ENCODE peak calls at places on chromosomes 12 and 14, in four cellular contexts. I is upper lobe of right lung, L is IMR-90, U is H9. D is an unnamed sample.
A peak's percentile ranks its signal among the peaks of the same experiment; 100 is the strongest.

GRCh38 chr12:31245822-31246469 is 80.0 kb downstream of the SINHCAF start:
- DNase-seq in I (no peak), L (no peak), U (peak; percentile 71), D (no peak)

GRCh38 chr12:95497031-95497430 is 23.1 kb downstream of the METAP2 start:
- DNase-seq in U (no peak), L (no peak), I (no peak), D (no peak)

GRCh38 chr14:104800600-104801283 is at the start of gene ZBTB42:
- DNase-seq in U (peak; percentile 53), I (peak; percentile 94), L (peak; percentile 48), D (peak; percentile 67)

GRCh38 chr14:91315844-91316267 is 71.4 kb upstream of the GPR68 start:
- DNase-seq in I (no peak), L (no peak), U (no peak), D (no peak)

GRCh38 chr12:45666452-45667215 is 62.9 kb upstream of the ARID2 start:
- DNase-seq in I (no peak), L (peak; percentile 41), U (no peak), D (no peak)

GRCh38 chr14:54866588-54866987 is 36.0 kb downstream of the GCH1 start:
- DNase-seq in I (no peak), L (peak; percentile 31), U (no peak), D (no peak)

GRCh38 chr14:56874375-56874774 is 64.1 kb upstream of the OTX2 start:
- DNase-seq in I (no peak), U (peak; percentile 68), L (no peak), D (no peak)

GRCh38 chr14:74018029-74018703 is 922 bp downstream of the ENTPD5 start:
- DNase-seq in I (no peak), U (no peak), L (peak; percentile 64), D (no peak)

GRCh38 chr14:22535916-22536315 is 53.1 kb downstream of the DAD1 start:
- DNase-seq in L (no peak), I (no peak), U (no peak), D (no peak)

GRCh38 chr12:27527512-27527911 is 3.5 kb downstream of the PPFIBP1 start:
- DNase-seq in L (no peak), U (no peak), I (no peak), D (no peak)

GRCh38 chr14:60561845-60562746 is 53.1 kb downstream of the SIX6 start:
- DNase-seq in U (peak; percentile 83), I (no peak), L (peak; percentile 82), D (peak; percentile 31)
- H3K4me1 ChIP-seq in U (no peaks in the 10 kb centered on the region), I (no peaks in the 10 kb centered on the region), L (peaks cover 1% of the 10 kb centered on the region), D (no peaks in the 10 kb centered on the region)

DNA sequence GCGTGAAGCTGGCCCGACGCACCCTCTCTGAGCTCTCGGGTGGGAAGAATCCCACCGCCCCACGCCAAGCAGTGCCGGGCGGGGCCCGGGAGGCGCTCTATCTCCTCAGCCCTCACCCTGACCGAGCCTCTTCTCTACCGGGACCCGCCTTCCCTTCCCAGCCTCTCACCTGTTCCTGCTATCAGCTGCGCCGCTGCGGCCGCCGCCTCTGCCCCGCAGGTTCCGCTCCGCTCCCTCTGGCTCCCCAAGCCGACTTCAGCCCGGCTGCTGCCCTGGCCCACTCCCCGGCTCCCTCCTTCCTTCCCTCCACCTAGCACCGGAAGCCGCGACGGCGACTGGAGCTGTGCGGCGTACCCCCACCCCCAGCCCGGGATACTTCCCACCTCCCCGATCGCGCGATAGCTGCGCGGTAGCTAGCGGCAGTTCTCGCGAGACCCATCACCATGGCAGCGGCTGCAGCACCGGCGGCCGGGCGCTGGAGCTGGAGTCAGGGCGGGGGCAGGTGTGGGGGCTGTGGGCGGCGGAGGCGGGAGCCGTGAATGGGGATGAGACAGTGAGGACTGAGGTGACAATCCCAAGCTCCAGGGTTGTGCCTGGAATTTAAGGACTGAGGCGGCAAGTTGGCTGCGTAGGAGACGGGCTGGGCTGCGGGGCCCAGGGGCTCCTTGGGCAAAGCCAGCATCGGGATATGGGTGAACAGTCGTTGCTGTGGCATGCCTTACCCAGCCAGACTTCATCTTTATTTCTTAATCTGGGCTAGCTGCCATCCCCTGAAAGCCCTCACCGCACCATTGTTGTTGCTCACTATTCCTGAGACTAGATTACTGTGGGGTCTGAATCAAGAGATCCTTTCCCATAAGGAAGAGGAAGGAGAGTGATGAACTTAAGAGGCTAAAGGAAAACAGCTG is at the start of gene ARF3:
- DNase-seq in L (peak; percentile 90), U (peak; percentile 99), I (peak; percentile 98), D (peak; percentile 95)
- TF ChIP-seq CTCF in L (peak; percentile 0), U (peak; percentile 13), I (no peak), D (no peak)

GRCh38 chr12:113234483-113234882 is 13.2 kb downstream of the TPCN1 start:
- DNase-seq in U (no peak), L (no peak), I (no peak), D (no peak)

GRCh38 chr12:113235976-113236375 is 14.7 kb downstream of the TPCN1 start:
- DNase-seq in U (no peak), I (no peak), L (no peak), D (no peak)

GRCh38 chr12:113232787-113233585 is 11.7 kb downstream of the TPCN1 start:
- DNase-seq in L (no peak), I (no peak), U (peak; percentile 95), D (no peak)

GRCh38 chr12:113232232-113232615 is 11.0 kb downstream of the TPCN1 start:
- DNase-seq in I (no peak), U (no peak), L (no peak), D (no peak)

GRCh38 chr12:113233967-113234366 is 12.7 kb downstream of the TPCN1 start:
- DNase-seq in L (no peak), U (no peak), I (peak; percentile 12), D (no peak)
- H3K4me1 ChIP-seq in L (peaks cover 10% of the 10 kb centered on the region), U (peaks cover 6% of the 10 kb centered on the region), I (peaks cover 43% of the 10 kb centered on the region), D (peaks cover 5% of the 10 kb centered on the region)

DNA sequence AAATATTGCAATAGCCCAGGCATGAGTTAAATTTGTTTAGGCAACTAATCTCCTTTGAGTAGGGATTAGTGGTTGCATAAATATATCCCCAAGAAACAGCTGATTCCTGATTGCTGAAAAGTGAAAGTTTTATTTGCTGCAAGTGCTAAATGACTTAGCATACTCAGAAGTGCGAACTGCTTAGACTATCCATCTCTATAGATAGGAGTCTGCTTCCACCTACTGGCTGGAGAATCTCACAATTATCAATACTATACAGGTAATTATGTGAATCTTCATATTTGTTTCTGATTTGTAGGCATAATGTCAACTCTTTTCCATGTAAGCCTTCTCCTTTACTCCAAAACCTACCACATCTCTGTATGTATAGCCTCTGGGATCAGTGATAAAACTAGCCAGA is 11.9 kb upstream of the SLCO1B3 start:
- DNase-seq in L (no peak), U (no peak), I (no peak), D (no peak)
- TF ChIP-seq CTCF in L (no peak), U (peak; percentile 78), I (peak; percentile 37), D (no peak)

GRCh38 chr14:52874389-52874788 is 76.5 kb downstream of the FERMT2 start:
- DNase-seq in I (no peak), U (no peak), L (no peak), D (no peak)
- H3K4me1 ChIP-seq in I (peaks cover 6% of the 10 kb centered on the region), U (peaks cover 6% of the 10 kb centered on the region), L (peaks cover 11% of the 10 kb centered on the region), D (no peaks in the 10 kb centered on the region)

DNA sequence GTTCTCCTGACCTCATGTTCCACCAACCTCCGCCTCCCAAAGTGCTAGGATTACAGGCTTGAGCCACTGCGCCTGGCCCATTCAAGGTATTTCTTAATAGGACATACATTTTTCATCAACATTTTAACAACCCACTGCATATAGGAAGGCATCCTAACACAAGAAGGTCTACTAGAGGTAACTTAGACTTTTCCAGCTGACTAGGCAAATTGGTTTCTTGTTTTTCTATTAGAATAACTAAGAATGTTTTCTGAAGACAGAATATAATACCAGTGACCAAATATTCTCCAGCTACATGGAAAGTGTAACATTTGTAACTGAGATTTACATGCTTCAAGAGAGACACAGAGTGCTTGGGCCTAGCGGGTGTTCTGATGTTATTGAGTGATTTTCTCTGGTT is 14.2 kb upstream of the PRB4 start:
- DNase-seq in L (no peak), U (no peak), I (no peak), D (no peak)
- TF ChIP-seq CTCF in L (no peak), U (no peak), I (no peak), D (no peak)

GRCh38 chr12:15829255-15829654 is 40.1 kb upstream of the EPS8 start:
- DNase-seq in U (no peak), I (no peak), L (no peak), D (no peak)
- H3K4me1 ChIP-seq in U (no peaks in the 10 kb centered on the region), I (no peaks in the 10 kb centered on the region), L (peaks cover 3% of the 10 kb centered on the region), D (no peaks in the 10 kb centered on the region)

GRCh38 chr14:79256311-79256879 is 954.9 kb downstream of the DIO2 start:
- DNase-seq in L (no peak), U (no peak), I (no peak), D (no peak)
- TF ChIP-seq CTCF in L (no peak), U (peak; percentile 43), I (no peak), D (no peak)

GRCh38 chr12:98373019-98373554 is 142.3 kb upstream of the TMPO start:
- DNase-seq in I (no peak), U (no peak), L (peak; percentile 51), D (no peak)

GRCh38 chr12:98371419-98371818 is 144.0 kb upstream of the TMPO start:
- DNase-seq in I (no peak), L (no peak), U (no peak), D (no peak)

GRCh38 chr12:98372340-98373018 is 142.9 kb upstream of the TMPO start:
- DNase-seq in U (no peak), I (no peak), L (no peak), D (no peak)

GRCh38 chr12:98370976-98371375 is 144.4 kb upstream of the TMPO start:
- DNase-seq in U (no peak), I (no peak), L (no peak), D (no peak)

DNA sequence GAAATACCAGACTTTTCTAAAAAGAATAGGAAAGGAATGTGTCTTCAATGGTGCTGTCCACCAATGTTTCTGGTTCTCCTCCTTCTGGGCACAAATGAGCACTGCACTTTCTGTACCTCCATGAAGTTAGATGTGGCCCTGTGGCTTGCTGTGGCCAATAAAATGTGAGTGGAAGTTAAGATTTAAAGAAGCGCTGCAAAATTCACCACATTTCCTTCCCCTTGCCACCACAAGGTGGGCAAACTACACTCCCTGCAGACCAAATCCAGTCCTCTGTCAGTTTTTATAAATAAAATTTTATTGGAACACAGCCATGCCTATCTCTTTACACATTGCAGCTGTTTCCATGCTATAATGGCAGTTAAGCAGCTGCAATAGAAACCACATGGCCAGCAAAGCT is 141.4 kb upstream of the TMPO start:
- DNase-seq in U (no peak), I (no peak), L (no peak), D (no peak)
- H3K4me1 ChIP-seq in U (peaks cover 3% of the 10 kb centered on the region), I (no peaks in the 10 kb centered on the region), L (no peaks in the 10 kb centered on the region), D (peaks cover 2% of the 10 kb centered on the region)